ENCODE peak calls at places on chromosomes 4 and X, in six cellular contexts. G is heart left ventricle, B is lung, H is suprapubic skin, Q is ascending aorta, W is ovary. L is an unnamed sample. For H3K27me3 and H3K36me3, the result is how much of the 10 kb centered on the place peaks cover.

GRCh38 chr4:29046166-29046565 is 1674.0 kb upstream of the PCDH7 start:
- DNase-seq in W (no peak), G (no peak), Q (no peak), B (no peak), H (no peak), L (no peak)

GRCh38 chr4:33134366-33134765 is 2414.2 kb downstream of the PCDH7 start:
- DNase-seq in H (no peak), G (no peak), W (no peak), Q (no peak), B (no peak), L (no peak)

GRCh38 chrX:131841496-131842410 is 181.3 kb upstream of the STK26 start:
- DNase-seq in B (peak), H (no peak), Q (no peak), G (no peak), W (no peak), L (peak)

GRCh38 chrX:77597090-77597489 is 149.9 kb downstream of the FGF16 start:
- DNase-seq in W (no peak), G (no peak), B (no peak), Q (no peak), H (no peak), L (no peak)

GRCh38 chr4:170080496-170080895 is 9.3 kb downstream of the AADAT start:
- DNase-seq in H (no peak), B (no peak), G (no peak), Q (no peak), W (no peak), L (no peak)

GRCh38 chr4:96295143-96295763 is 455.4 kb downstream of the PDHA2 start:
- DNase-seq in Q (no peak), G (no peak), W (no peak), B (no peak), H (no peak), L (no peak)

GRCh38 chr4:6465985-6466384 is 6.4 kb downstream of the PPP2R2C start:
- DNase-seq in Q (peak), G (no peak), W (no peak), B (no peak), H (peak), L (no peak)

GRCh38 chr4:7394681-7395451 is 39.9 kb downstream of the PSAPL1 start:
- DNase-seq in Q (peak), G (peak), W (no peak), H (peak), B (no peak), L (no peak)

GRCh38 chr4:109588176-109588575 is 28.1 kb downstream of the MCUB start:
- DNase-seq in H (no peak), G (no peak), B (no peak), Q (no peak), W (no peak), L (no peak)

GRCh38 chr4:86974481-86975050 is 39.8 kb downstream of the AFF1 start:
- DNase-seq in W (no peak), B (no peak), H (no peak), Q (no peak), G (no peak), L (no peak)

GRCh38 chrX:13464599-13465275 is 104.7 kb upstream of the EGFL6 start:
- DNase-seq in G (no peak), H (no peak), Q (no peak), W (no peak), B (no peak), L (no peak)

GRCh38 chrX:22090181-22090580 is 58.1 kb downstream of the PHEX start:
- DNase-seq in H (no peak), Q (no peak), W (no peak), G (no peak), B (no peak), L (no peak)

GRCh38 chr4:4880492-4880891 is 21.0 kb downstream of the MSX1 start:
- DNase-seq in W (no peak), Q (no peak), H (no peak), B (no peak), G (no peak), L (no peak)
- H3K27me3 ChIP-seq in W (under half), Q (under half), H (under half), B (under half), G (under half), L (under half)

DNA sequence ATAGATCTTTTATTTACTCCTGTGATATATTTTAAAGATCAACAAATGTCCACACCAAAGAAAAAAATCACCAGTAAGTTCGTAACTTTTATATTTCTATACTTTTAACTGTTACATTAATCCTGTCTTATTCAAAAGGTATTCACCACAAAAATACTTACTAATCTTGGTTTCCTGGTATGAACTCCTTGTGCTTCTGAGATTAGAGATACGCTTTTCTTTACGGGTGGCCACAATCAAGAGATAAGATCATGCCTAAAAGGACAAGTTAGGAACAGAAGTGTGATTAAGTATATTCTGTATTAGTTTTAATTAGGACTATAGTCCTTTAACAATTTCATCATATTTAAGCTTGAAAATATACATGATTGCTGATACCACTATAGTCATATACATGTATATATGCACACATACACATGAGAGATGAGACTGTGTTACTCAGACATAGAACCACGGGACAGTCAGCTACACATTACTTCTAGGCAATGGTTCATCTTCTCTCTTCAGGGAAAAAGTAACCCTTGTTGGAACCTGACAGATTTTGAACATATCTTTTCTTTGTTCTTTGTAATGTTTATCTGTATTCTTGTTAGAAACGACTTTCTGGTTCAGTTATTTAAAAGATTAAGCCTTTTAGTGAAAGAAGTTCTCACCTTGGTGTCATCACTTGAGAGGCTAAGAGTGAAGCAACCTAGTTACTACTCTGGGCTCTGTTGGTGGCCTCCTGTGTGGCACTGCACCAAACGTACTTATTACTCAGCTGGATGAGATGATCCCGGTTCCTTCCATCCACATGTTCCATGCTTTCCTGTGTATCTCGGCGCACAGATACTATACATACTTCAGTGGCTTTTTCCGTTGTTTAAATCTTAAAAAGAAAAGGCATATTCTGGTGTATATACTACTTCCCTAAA is 146.1 kb downstream of the CBR4 start:
- DNase-seq in B (no peak), W (no peak), H (no peak), G (no peak), Q (no peak), L (no peak)
- H3K36me3 ChIP-seq in B (under half), W (under half), H (under half), G (under half), Q (under half), L (under half)

DNA sequence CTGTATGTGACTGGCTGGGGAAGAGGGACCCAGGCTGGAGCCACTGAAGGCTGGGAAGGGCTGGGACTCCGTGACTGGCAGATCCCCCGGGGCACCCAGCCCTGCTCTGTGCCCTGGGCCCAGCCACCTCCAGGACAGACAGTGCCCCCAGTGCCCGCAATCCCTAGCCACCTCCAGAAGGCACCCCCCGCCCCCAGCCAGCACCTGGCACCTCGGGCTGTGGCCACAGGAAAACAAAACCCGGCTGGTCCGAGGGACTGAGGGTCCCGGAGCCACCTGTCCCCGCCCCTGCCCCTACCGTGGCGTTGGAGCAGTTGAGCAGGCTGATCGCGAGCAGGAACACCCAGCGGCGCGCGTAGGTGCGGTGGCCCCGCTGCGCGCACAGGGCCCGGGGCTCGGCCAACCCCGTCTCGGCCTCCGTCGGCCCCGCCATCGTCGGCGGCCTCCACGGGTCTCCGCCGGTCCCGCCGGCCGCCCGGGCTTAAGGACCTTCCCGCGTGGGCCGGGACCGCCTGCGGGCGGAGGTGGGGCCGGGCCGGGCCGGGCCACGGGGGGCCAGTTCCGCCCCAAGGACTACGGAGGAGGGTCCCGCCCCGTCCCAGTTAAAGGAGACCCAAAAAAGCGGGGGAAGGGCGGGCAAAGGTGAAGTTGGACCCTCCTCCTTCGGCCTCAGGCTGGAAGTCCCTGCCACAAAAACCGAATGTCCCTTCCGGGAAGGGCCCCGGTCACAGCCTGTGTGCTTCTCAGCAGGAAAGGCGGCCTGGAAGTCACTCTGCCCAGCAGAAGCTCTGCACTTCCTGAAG is at the start of gene SLC49A3:
- DNase-seq in B (no peak), G (peak), H (peak), Q (no peak), W (peak), L (no peak)
- H3K27ac ChIP-seq in B (peak), G (peak), H (peak), Q (peak), W (no peak), L (peak)

GRCh38 chr4:173499568-173500535 is 30.2 kb downstream of the HAND2 start:
- DNase-seq in H (no peak), G (no peak), W (no peak), B (no peak), Q (no peak), L (no peak)
- H3K27me3 ChIP-seq in H (half or more), G (under half), W (under half), B (under half), Q (under half), L (under half)

DNA sequence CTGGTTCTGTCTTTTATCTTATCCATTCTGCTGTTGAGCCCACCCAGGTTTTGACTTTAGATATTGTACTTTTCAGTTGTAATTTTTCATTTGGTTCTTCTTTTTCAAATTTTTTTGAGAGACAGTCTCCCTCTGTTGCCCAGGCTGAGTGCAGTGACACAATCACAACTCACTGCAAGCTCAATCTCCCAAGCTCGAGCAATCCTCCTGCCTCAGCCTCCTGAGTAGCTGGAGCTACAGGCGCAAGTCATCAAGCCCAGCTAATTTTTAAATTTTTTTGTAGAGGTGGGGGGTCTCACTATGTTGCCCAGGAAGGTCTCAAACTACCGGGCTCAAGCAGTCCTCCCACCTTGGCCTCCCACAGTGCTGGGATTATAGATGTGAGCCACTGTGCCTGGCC is 25.7 kb downstream of the LETM1 start:
- DNase-seq in B (no peak), W (no peak), Q (no peak), G (no peak), H (no peak), L (no peak)
- H3K36me3 ChIP-seq in B (half or more), W (under half), Q (half or more), G (under half), H (half or more), L (under half)

DNA sequence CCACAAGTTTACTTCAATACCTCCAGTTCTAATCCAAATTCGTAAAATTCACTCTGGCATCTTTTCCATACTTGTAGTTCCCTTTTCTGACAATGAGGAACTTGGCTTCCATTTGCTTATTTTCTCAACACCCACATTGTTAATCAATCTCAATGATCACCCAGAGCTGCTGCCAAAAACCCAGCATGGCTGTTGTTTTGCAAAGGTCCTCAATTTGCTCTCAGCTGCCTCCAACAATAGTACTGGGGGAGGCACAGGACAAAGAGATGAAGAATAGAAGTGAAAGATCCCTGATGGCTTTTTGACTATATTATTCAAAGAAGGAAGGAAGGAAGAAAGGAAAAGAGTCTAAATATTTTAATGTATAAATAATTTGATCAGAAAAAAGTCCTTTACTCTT is 847.8 kb downstream of the RAPGEF2 start:
- DNase-seq in Q (no peak), G (no peak), B (no peak), W (no peak), H (no peak), L (no peak)
- H3K27ac ChIP-seq in Q (no peak), G (no peak), B (no peak), W (no peak), H (no peak), L (no peak)

GRCh38 chrX:43423876-43424275 is 232.2 kb upstream of the MAOA start:
- DNase-seq in H (no peak), Q (no peak), B (no peak), G (no peak), W (no peak), L (no peak)
- H3K27me3 ChIP-seq in H (under half), Q (under half), B (under half), G (under half), W (under half), L (under half)

GRCh38 chr4:183691897-183692296 is 32.8 kb downstream of the TRAPPC11 start:
- DNase-seq in Q (no peak), W (no peak), H (no peak), G (no peak), B (no peak), L (no peak)

GRCh38 chr4:183688216-183688615 is 29.1 kb downstream of the TRAPPC11 start:
- DNase-seq in W (no peak), B (no peak), Q (no peak), G (no peak), H (no peak), L (no peak)

GRCh38 chr4:183686461-183686860 is 27.4 kb downstream of the TRAPPC11 start:
- DNase-seq in H (no peak), Q (no peak), G (no peak), W (no peak), B (no peak), L (no peak)

DNA sequence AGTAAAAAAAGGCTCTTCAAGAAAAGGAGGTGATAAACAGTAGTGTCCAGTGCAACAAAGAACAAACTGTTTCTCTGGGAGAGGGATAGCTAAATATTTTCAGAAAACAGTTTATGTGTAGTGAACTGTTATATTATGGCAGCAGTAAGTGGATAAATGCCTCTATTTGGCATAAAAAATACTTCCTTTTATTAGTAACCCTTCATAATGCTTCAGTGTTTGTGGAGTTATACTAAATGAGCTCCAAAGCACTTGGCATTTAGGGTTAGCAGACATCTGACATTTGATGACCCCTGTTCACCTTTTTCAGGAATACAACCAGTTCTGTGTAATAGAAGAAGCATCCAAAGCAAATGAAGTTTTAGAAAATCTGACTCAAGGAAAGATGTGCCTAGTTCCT is 31.9 kb downstream of the TRAPPC11 start:
- DNase-seq in Q (no peak), G (no peak), H (no peak), W (no peak), B (no peak), L (no peak)
- H3K36me3 ChIP-seq in Q (half or more), G (under half), H (half or more), W (under half), B (under half), L (under half)

DNA sequence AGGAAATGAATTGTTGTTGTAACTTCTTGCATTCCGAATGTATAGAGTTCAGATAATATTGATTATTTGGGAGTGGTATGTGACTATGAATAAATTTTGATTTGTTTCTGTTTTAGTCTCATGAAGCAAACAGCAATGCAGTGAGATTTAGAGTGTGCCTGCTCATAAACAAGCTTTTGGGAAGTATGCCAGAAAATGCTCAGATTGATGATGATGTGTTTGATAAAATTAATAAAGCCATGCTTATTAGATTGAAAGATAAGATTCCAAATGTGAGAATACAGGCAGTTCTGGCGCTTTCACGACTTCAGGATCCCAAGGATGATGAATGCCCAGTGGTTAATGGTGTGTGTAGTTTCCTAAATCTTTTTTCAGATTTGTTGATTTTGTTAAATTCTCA is 2.0 kb downstream of the NCAPG start:
- DNase-seq in W (no peak), H (no peak), Q (no peak), G (no peak), B (no peak), L (no peak)
- H3K27ac ChIP-seq in W (no peak), H (no peak), Q (no peak), G (no peak), B (no peak), L (peak)

L was measured in CD8-positive, alpha-beta memory T cell.